ENCODE peak calls at places on chromosomes 11 and 22, in seven cellular contexts. M is SK-N-SH, G is HCT116, Z is HepG2, Y is H1, X is K562, B is GM12878. D is an unnamed sample.

GRCh38 chr11:8631395-8632110 is 37.5 kb upstream of the STK33 start:
- DNase-seq in M (no peak), G (no peak), Z (no peak), Y (no peak), X (no peak), B (no peak), D (no peak)

GRCh38 chr11:117574551-117574950 is 222.5 kb downstream of the DSCAML1 start:
- DNase-seq in M (no peak), G (no peak), Z (no peak), Y (no peak), X (no peak), B (no peak), D (no peak)

GRCh38 chr22:45150139-45150538 is 13.6 kb upstream of the NUP50 start:
- DNase-seq in M (no peak), G (no peak), Z (no peak), Y (no peak), X (no peak), B (no peak), D (no peak)

GRCh38 chr11:95680169-95680929 is 109.2 kb downstream of the FAM76B start:
- DNase-seq in M (no peak), G (no peak), Z (no peak), Y (no peak), X (no peak), B (no peak), D (peak; percentile 29)

GRCh38 chr11:103241574-103241973 is 132.3 kb downstream of the DYNC2H1 start:
- DNase-seq in M (no peak), G (no peak), Z (no peak), Y (no peak), X (no peak), B (no peak), D (no peak)

GRCh38 chr11:17020831-17021230 is 6.6 kb upstream of the PLEKHA7 start:
- DNase-seq in M (no peak), G (no peak), Z (no peak), Y (no peak), X (no peak), B (no peak), D (no peak)

GRCh38 chr11:129041611-129042018 is 98.9 kb upstream of the TP53AIP1 start:
- DNase-seq in M (no peak), G (no peak), Z (no peak), Y (no peak), X (no peak), B (no peak), D (no peak)

GRCh38 chr22:32661296-32661695 is 140.2 kb upstream of the TIMP3 start:
- DNase-seq in M (no peak), G (no peak), Z (no peak), Y (peak; percentile 9), X (no peak), B (no peak), D (no peak)

GRCh38 chr11:130328420-130328819 is 13.7 kb upstream of the ZBTB44 start:
- DNase-seq in M (no peak), G (no peak), Z (no peak), Y (no peak), X (no peak), B (no peak), D (no peak)

GRCh38 chr11:2666828-2667570 is 32.8 kb downstream of the KCNQ1OT1 start:
- DNase-seq in M (no peak), G (no peak), Z (no peak), Y (no peak), X (no peak), B (no peak), D (no peak)

GRCh38 chr11:72306186-72306585 is 62.2 kb upstream of the PHOX2A start:
- DNase-seq in M (no peak), G (no peak), Z (no peak), Y (no peak), X (no peak), B (no peak), D (no peak)

GRCh38 chr11:61577383-61578118 is 3.3 kb downstream of the SYT7 start:
- DNase-seq in M (peak; percentile 84), G (no peak), Z (peak; percentile 80), Y (no peak), X (peak; percentile 42), B (no peak), D (no peak)

GRCh38 chr22:30877662-30878515 is 90.7 kb downstream of the MORC2 start:
- DNase-seq in M (peak; percentile 35), G (no peak), Z (no peak), Y (no peak), X (no peak), B (no peak), D (no peak)
- TF ChIP-seq MAX in M (no peak), G (no peak), Z (no peak), Y (no peak), X (no peak), B (no peak), D (no peak)

DNA sequence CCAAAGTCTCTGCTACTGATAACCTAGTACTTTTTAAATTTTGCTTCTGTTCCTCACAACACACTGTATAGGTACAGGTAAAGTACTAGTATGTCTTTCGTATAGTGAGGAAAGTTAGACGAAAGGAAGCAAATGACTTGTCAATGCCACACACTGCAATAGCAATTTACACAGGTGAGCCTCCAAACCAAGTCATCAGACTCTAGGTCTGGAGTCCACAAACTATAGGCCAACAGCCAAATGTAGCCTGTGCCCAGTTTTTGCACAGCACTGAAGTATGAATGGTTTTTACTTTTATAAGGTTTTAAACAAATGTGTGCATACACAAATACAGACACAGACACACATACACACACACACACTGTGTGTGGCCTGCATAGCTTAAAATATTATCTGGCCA is 28.1 kb downstream of the ALG8 start:
- DNase-seq in M (no peak), G (no peak), Z (no peak), Y (no peak), X (no peak), B (no peak), D (no peak)
- H3K36me3 ChIP-seq in M (peaks cover 31% of the 10 kb centered on the region), G (peaks cover 21% of the 10 kb centered on the region), Z (peaks cover 35% of the 10 kb centered on the region), Y (peaks cover 48% of the 10 kb centered on the region), X (peaks cover 58% of the 10 kb centered on the region), B (peaks cover 6% of the 10 kb centered on the region), D (no peaks in the 10 kb centered on the region)

GRCh38 chr22:22755778-22756100 is 111.3 kb downstream of the GGTLC2 start:
- DNase-seq in M (no peak), G (no peak), Z (no peak), Y (no peak), X (no peak), B (no peak), D (no peak)
- H3K9ac ChIP-seq in M (no peak overlapping the region), G (no peak overlapping the region), Z (no peak overlapping the region), Y (no peak overlapping the region), X (no peak overlapping the region), B (no peak overlapping the region), D (no peak overlapping the region)

GRCh38 chr11:42048141-42048540 is 588.7 kb upstream of the LRRC4C start:
- DNase-seq in M (no peak), G (no peak), Z (no peak), Y (no peak), X (no peak), B (no peak), D (no peak)
- TF ChIP-seq MAX in M (no peak), G (no peak), Z (no peak), Y (no peak), X (no peak), B (no peak), D (no peak)